ENCODE peak calls at places on chromosomes 11 and 22, in seven cellular contexts. C is SK-N-MC; T is stomach; S is naive thymus-derived CD4-positive, alpha-beta T cell; L is GM23248; G is body of pancreas; O is fibroblast of lung. V is an unnamed sample.
A peak's percentile ranks its signal among the peaks of the same experiment; 100 is the strongest.

GRCh38 chr11:61838921-61839320 is 10.8 kb downstream of the FADS2 start:
- DNase-seq in G (no peak), T (no peak), S (no peak), O (no peak), L (no peak), C (no peak), V (no peak)

GRCh38 chr11:6548641-6549040 is 51.6 kb downstream of the DNHD1 start:
- DNase-seq in S (no peak), G (no peak), L (no peak), O (no peak), T (no peak), C (no peak), V (no peak)

GRCh38 chr11:8219257-8220021 is 44.2 kb downstream of the LMO1 start:
- DNase-seq in T (peak; percentile 64), G (peak; percentile 66), L (peak; percentile 68), S (peak; percentile 6), O (peak; percentile 59), C (no peak), V (no peak)

GRCh38 chr22:37476389-37477329 is 9.5 kb downstream of the MFNG start:
- DNase-seq in G (no peak), C (no peak), T (no peak), O (no peak), L (no peak), S (no peak), V (no peak)

GRCh38 chr11:10155793-10156490 is 138.1 kb downstream of the SBF2 start:
- DNase-seq in O (no peak), C (no peak), G (peak; percentile 26), T (no peak), S (no peak), L (no peak), V (no peak)

GRCh38 chr22:17130199-17130598 is 9.0 kb upstream of the TMEM121B start:
- DNase-seq in S (no peak), L (peak; percentile 26), C (no peak), G (no peak), T (no peak), O (no peak), V (no peak)

GRCh38 chr22:42754658-42755057 is 34.0 kb upstream of the A4GALT start:
- DNase-seq in O (peak; percentile 91), L (peak; percentile 88), C (no peak), T (peak; percentile 80), G (peak; percentile 64), S (no peak), V (no peak)

GRCh38 chr22:33555814-33556522 is 364.3 kb downstream of the LARGE1 start:
- DNase-seq in O (no peak), C (no peak), L (no peak), G (no peak), T (no peak), S (no peak), V (no peak)

GRCh38 chr11:75673977-75674582 is 5.2 kb upstream of the MAP6 start:
- DNase-seq in C (no peak), T (no peak), L (peak; percentile 53), O (peak; percentile 42), G (no peak), S (no peak), V (no peak)

GRCh38 chr11:19320764-19321163 is 80.0 kb upstream of the E2F8 start:
- DNase-seq in S (no peak), G (no peak), T (no peak), O (no peak), L (no peak), C (no peak), V (no peak)

GRCh38 chr22:38981005-38981658 is 1.0 kb upstream of the APOBEC3B start:
- DNase-seq in T (no peak), L (peak; percentile 58), O (peak; percentile 8), S (peak; percentile 22), C (no peak), G (peak; percentile 80), V (no peak)

GRCh38 chr11:92296138-92296515 is 71.5 kb downstream of the FAT3 start:
- DNase-seq in S (no peak), T (no peak), G (no peak), O (peak; percentile 46), C (no peak), L (peak; percentile 45), V (no peak)

GRCh38 chr11:108835624-108836023 is 170.8 kb downstream of the DDX10 start:
- DNase-seq in L (no peak), G (no peak), T (no peak), C (no peak), O (no peak), S (no peak), V (no peak)

GRCh38 chr11:8105666-8106065 is 24.7 kb downstream of the TUB start:
- DNase-seq in C (no peak), O (no peak), G (no peak), S (no peak), T (no peak), L (no peak), V (no peak)

GRCh38 chr11:21625982-21626381 is 566.9 kb upstream of the ANO5 start:
- DNase-seq in S (no peak), C (peak; percentile 16), T (no peak), L (peak; percentile 2), G (peak; percentile 60), O (no peak), V (no peak)

GRCh38 chr11:100831929-100832480 is 144.9 kb downstream of the ARHGAP42 start:
- DNase-seq in L (peak; percentile 26), G (no peak), O (peak; percentile 30), T (no peak), S (no peak), C (no peak), V (no peak)

GRCh38 chr22:37661160-37661924 is 2.8 kb downstream of the PDXP start:
- DNase-seq in S (no peak), C (no peak), O (peak; percentile 76), L (peak; percentile 85), G (peak; percentile 34), T (no peak), V (peak; percentile 18)

GRCh38 chr11:120798854-120799253 is 225.0 kb upstream of the TBCEL start:
- DNase-seq in O (no peak), T (no peak), S (no peak), L (no peak), C (no peak), G (no peak), V (no peak)

GRCh38 chr11:126340960-126341709 is 14.4 kb upstream of the ST3GAL4 start:
- DNase-seq in C (no peak), G (no peak), L (no peak), T (no peak), S (no peak), O (no peak), V (no peak)

GRCh38 chr11:128492903-128493569 is 94.3 kb downstream of the ETS1 start:
- DNase-seq in S (no peak), L (peak; percentile 36), C (no peak), T (no peak), O (no peak), G (no peak), V (peak; percentile 58)

GRCh38 chr22:43013355-43014061 is 1.4 kb downstream of the PACSIN2 start:
- DNase-seq in G (peak; percentile 47), O (no peak), C (no peak), T (no peak), S (peak; percentile 13), L (peak; percentile 64), V (no peak)

GRCh38 chr11:76241243-76242000 is 35.1 kb upstream of the WNT11 start:
- DNase-seq in G (no peak), O (no peak), C (no peak), S (no peak), L (no peak), T (no peak), V (no peak)

GRCh38 chr11:95419915-95420314 is 188.9 kb upstream of the SESN3 start:
- DNase-seq in L (peak; percentile 94), G (no peak), C (no peak), S (no peak), T (no peak), O (peak; percentile 64), V (no peak)

GRCh38 chr11:62850911-62851806 is 11.8 kb upstream of the WDR74 start:
- DNase-seq in S (no peak), L (no peak), G (no peak), T (no peak), O (no peak), C (no peak), V (no peak)

GRCh38 chr22:36323855-36324331 is 63.9 kb downstream of the MYH9 start:
- DNase-seq in S (no peak), G (no peak), T (no peak), L (peak; percentile 83), O (peak; percentile 66), C (no peak), V (no peak)

GRCh38 chr22:47808886-47809620 is 1046.6 kb downstream of the TBC1D22A start:
- DNase-seq in L (no peak), G (no peak), O (no peak), T (no peak), S (no peak), C (no peak), V (no peak)
- H3K9me3 ChIP-seq in L (no peaks in the 10 kb centered on the region), G (no peaks in the 10 kb centered on the region), O (no peaks in the 10 kb centered on the region), T (peaks cover 5% of the 10 kb centered on the region), S (no peaks in the 10 kb centered on the region), C (no peaks in the 10 kb centered on the region), V (no peaks in the 10 kb centered on the region)

DNA sequence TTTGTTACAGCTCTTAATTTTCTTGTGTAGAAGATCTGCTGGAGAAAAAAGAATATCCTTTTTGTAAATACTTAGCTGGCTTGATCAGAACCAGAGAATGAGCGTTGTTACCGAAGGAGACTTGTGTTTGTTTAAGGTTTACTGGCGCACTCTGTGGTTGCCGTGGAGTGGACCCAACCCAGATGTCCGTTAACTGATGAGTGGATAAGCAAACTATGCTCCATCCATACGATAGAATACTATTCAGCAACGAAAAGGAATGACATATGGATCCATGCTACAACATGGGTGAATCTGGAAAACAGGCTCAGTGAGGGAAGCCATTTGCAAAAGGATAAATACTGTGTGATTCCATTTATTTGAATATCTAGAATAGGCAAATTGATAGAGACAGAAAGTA is 18.7 kb downstream of the PARVB start:
- DNase-seq in G (no peak), O (peak; percentile 53), L (peak; percentile 34), C (no peak), S (no peak), T (no peak), V (no peak)
- H3K9me3 ChIP-seq in G (no peaks in the 10 kb centered on the region), O (no peaks in the 10 kb centered on the region), L (no peaks in the 10 kb centered on the region), C (no peaks in the 10 kb centered on the region), S (no peaks in the 10 kb centered on the region), T (no peaks in the 10 kb centered on the region), V (no peaks in the 10 kb centered on the region)

DNA sequence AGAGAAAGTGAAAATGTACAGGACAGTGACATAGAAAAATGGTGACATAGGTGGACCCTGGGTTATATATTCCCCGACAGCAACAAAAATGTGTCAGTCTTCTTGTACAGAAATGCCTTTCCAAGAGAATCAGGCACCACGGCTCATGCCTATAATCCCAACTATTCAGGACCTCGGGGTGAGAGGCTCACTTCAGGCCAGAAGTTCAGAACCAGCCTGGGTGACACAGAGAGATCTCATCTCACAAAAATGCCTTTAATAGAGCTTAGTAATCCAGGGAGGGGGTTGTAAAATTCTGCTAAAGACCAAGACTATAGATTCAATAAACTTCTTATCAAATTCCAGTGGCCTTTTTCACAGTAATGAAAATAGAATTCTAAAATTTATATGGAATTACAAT is 10.7 kb downstream of the ZNF195 start:
- DNase-seq in S (no peak), T (no peak), C (no peak), L (no peak), O (no peak), G (no peak), V (no peak)
- H3K9me3 ChIP-seq in S (no peaks in the 10 kb centered on the region), T (peaks cover 10% of the 10 kb centered on the region), C (peaks cover 75% of the 10 kb centered on the region), L (peaks cover 10% of the 10 kb centered on the region), O (peaks cover 2% of the 10 kb centered on the region), G (no peaks in the 10 kb centered on the region), V (no peaks in the 10 kb centered on the region)

DNA sequence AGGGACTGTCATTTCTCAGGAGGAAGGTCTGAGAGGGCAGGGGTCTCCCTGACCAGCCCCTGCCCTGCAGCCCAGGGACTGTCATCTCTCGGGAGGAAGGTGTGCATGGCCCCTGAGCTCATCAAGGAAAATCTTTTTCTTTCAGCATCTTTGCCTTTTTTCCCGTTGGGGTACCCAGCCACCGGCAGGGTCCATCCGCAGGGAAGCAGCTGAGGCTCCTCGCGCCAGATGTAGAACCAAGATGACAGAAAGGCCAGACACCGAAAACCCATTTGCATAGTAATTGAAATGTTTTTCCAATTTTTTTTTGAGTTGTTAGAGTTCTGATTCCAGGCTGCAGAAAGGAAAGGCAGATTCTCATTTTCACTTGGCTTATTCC is 613.9 kb downstream of the TBC1D22A start:
- DNase-seq in S (no peak), C (no peak), L (no peak), O (no peak), T (no peak), G (no peak), V (no peak)
- H3K9me3 ChIP-seq in S (no peaks in the 10 kb centered on the region), C (no peaks in the 10 kb centered on the region), L (no peaks in the 10 kb centered on the region), O (no peaks in the 10 kb centered on the region), T (no peaks in the 10 kb centered on the region), G (no peaks in the 10 kb centered on the region), V (no peaks in the 10 kb centered on the region)

V was measured in CD4-positive, alpha-beta memory T cell.